ENCODE peak calls at places on chromosomes 12 and 14, in ten cellular contexts. Q is activated T-cell treated with anti-CD3 and anti-CD28 coated beads for 1 hour; X is nephron progenitor cell; C is amniotic stem cell; W is fibroblast of the aortic adventitia; K is activated T-helper 1 cell treated with anti-CD3 and anti-CD28 coated beads, Interleukin-2, amount 50 U/mL, for 16 hours; Z is GM10248; A is CD8-positive, alpha-beta memory T cell; I is activated CD4-positive, alpha-beta T cell treated with anti-CD3 and anti-CD28 coated beads for 24 hours; G is anterior cingulate cortex. E is an unnamed sample.

GRCh38 chr14:103519043-103519836 is 3.4 kb downstream of the CKB start:
- DNase-seq in Z (no peak), Q (no peak), I (no peak), A (no peak), C (no peak), K (no peak), G (no peak), X (no peak), W (peak; percentile 58), E (no peak)

GRCh38 chr12:39807043-39807442 is 187.4 kb upstream of the ABCD2 start:
- DNase-seq in K (no peak), C (no peak), I (no peak), Z (no peak), Q (no peak), G (no peak), X (no peak), W (no peak), A (no peak), E (peak; percentile 56)

GRCh38 chr14:68548194-68549056 is 244.4 kb downstream of the ZFP36L1 start:
- DNase-seq in X (peak; percentile 75), Z (no peak), Q (no peak), A (no peak), C (peak; percentile 89), G (peak; percentile 83), K (no peak), W (peak; percentile 99), I (no peak), E (peak; percentile 87)

GRCh38 chr12:92065018-92065499 is 80.6 kb downstream of the BTG1 start:
- DNase-seq in I (no peak), W (peak; percentile 44), Z (no peak), G (peak; percentile 35), A (peak; percentile 9), K (no peak), C (no peak), X (no peak), Q (no peak), E (no peak)

GRCh38 chr14:76011959-76012802 is 26.6 kb downstream of the IFT43 start:
- DNase-seq in A (no peak), G (no peak), K (no peak), I (no peak), X (no peak), Z (no peak), C (no peak), W (peak; percentile 16), Q (no peak), E (no peak)

GRCh38 chr12:76810690-76811434 is 46.9 kb downstream of the ZDHHC17 start:
- DNase-seq in Q (no peak), C (no peak), X (peak; percentile 6), Z (no peak), W (peak; percentile 12), G (no peak), K (no peak), A (no peak), I (no peak), E (no peak)

GRCh38 chr12:47156167-47156736 is 76.5 kb upstream of the AMIGO2 start:
- DNase-seq in Z (no peak), X (no peak), K (no peak), Q (no peak), C (no peak), A (no peak), G (no peak), I (no peak), W (peak; percentile 80), E (no peak)

GRCh38 chr14:52553002-52553670 is 500 bp downstream of the GPR137C start:
- DNase-seq in G (no peak), Z (peak; percentile 47), C (no peak), A (peak; percentile 29), I (peak; percentile 8), K (peak; percentile 8), X (peak; percentile 64), Q (peak; percentile 19), W (peak; percentile 2), E (peak; percentile 65)

GRCh38 chr12:95484524-95484923 is 10.6 kb downstream of the METAP2 start:
- DNase-seq in W (peak; percentile 21), Z (no peak), Q (no peak), G (no peak), A (no peak), K (no peak), X (no peak), C (no peak), I (no peak), E (no peak)

GRCh38 chr14:85516239-85517112 is 13.5 kb upstream of the FLRT2 start:
- DNase-seq in A (no peak), W (peak; percentile 95), Q (no peak), G (no peak), K (no peak), X (no peak), C (peak; percentile 75), Z (no peak), I (no peak), E (no peak)

E was measured in HAP-1.